ENCODE peak calls at places on chromosomes 7 and 10, in four cellular contexts. D, T, L and S are unnamed samples.

GRCh38 chr7:36784991-36785940 is 61.0 kb upstream of the AOAH start:
- DNase-seq in D (peak), T (no peak), L (no peak), S (peak)

GRCh38 chr10:29590598-29591415 is 44.0 kb downstream of the SVIL start:
- DNase-seq in D (peak), T (no peak), L (peak), S (peak)

GRCh38 chr7:155682484-155682883 is 38.0 kb downstream of the RBM33 start:
- DNase-seq in D (no peak), T (no peak), L (no peak), S (no peak)

GRCh38 chr7:44935583-44935982 is 43.2 kb downstream of the MYO1G start:
- DNase-seq in D (no peak), T (no peak), L (no peak), S (no peak)

GRCh38 chr7:37901890-37902524 is 14.6 kb downstream of the SFRP4 start:
- DNase-seq in D (no peak), T (no peak), L (peak), S (no peak)

GRCh38 chr10:10552948-10553347 is 464.7 kb upstream of the CELF2 start:
- DNase-seq in D (no peak), T (no peak), L (no peak), S (no peak)

GRCh38 chr7:128459394-128459878 is 3.8 kb downstream of the HILPDA start:
- DNase-seq in D (peak), T (peak), L (peak), S (peak)

GRCh38 chr10:90579602-90580242 is 278.1 kb downstream of the HTR7 start:
- DNase-seq in D (no peak), T (peak), L (peak), S (no peak)

GRCh38 chr7:77460057-77460486 is 43.9 kb upstream of the GSAP start:
- DNase-seq in D (no peak), T (no peak), L (no peak), S (no peak)
- TF ChIP-seq CTCF in D (no peak), T (no peak), L (no peak), S (no peak)

GRCh38 chr10:14384915-14385314 is 54.2 kb upstream of the FRMD4A start:
- DNase-seq in D (no peak), T (no peak), L (no peak), S (no peak)
- TF ChIP-seq CTCF in D (no peak), T (no peak), L (no peak), S (no peak)

GRCh38 chr7:98840096-98840495 is 29.7 kb downstream of the TMEM130 start:
- DNase-seq in D (no peak), T (no peak), L (no peak), S (no peak)

GRCh38 chr7:98834949-98835348 is 34.9 kb downstream of the TMEM130 start:
- DNase-seq in D (no peak), T (no peak), L (no peak), S (no peak)

GRCh38 chr7:98840604-98841508 is 29.0 kb downstream of the TMEM130 start:
- DNase-seq in D (no peak), T (no peak), L (peak), S (no peak)

GRCh38 chr7:98837632-98837972 is 32.2 kb downstream of the TMEM130 start:
- DNase-seq in D (no peak), T (no peak), L (no peak), S (no peak)

GRCh38 chr7:98836811-98837631 is 32.8 kb downstream of the TMEM130 start:
- DNase-seq in D (peak), T (peak), L (peak), S (peak)
- TF ChIP-seq CTCF in D (peak), T (peak), L (peak), S (peak)

DNA sequence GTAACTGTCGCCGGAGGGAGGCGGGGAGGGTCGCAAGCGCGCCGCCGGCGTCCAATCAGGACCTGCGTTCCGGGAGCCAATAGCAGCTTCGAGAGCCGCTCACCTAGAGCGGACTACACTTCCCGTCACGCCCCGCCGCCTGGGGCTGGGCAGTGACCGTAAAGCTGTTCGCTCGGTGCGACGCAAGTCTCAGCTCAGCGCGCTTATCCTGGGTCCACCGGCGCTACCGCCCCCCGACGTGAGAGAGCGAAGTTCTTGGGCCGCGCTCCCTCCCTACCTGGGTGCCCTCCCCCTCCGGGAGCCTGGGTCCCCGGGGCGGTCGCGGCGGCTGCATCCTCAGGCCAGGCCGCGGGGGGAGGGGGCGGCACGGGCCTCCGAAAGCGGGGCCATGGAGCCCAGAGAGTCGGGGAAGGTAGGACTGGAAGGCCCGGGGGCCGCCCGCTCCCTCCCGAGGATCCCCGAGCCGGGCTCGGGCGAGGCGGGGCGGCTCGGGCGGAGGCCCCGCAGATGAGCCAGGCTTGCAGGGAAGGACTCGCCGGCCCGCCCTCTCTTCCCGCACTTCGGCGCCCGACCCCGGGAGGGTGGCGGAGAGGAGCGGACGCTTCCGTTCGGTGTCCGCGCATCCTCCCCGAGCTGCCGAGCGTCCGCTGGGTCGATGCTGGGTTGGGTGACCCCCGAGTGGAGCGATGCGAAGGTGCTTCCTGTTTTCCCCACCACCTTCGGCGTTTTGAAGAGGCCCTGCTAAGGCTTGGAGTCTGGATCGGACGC is at the start of gene ZNF862:
- DNase-seq in D (peak), T (peak), L (peak), S (peak)
- TF ChIP-seq CTCF in D (no peak), T (no peak), L (no peak), S (no peak)

GRCh38 chr7:142300689-142301088 is 42.8 kb upstream of the PRSS58 start:
- DNase-seq in D (no peak), T (peak), L (peak), S (peak)

GRCh38 chr7:142303650-142304049 is 45.8 kb upstream of the PRSS58 start:
- DNase-seq in D (peak), T (peak), L (peak), S (no peak)

GRCh38 chr7:142301299-142301698 is 43.4 kb upstream of the PRSS58 start:
- DNase-seq in D (no peak), T (no peak), L (no peak), S (no peak)

GRCh38 chr7:142299226-142299625 is 41.4 kb upstream of the PRSS58 start:
- DNase-seq in D (no peak), T (no peak), L (no peak), S (no peak)

DNA sequence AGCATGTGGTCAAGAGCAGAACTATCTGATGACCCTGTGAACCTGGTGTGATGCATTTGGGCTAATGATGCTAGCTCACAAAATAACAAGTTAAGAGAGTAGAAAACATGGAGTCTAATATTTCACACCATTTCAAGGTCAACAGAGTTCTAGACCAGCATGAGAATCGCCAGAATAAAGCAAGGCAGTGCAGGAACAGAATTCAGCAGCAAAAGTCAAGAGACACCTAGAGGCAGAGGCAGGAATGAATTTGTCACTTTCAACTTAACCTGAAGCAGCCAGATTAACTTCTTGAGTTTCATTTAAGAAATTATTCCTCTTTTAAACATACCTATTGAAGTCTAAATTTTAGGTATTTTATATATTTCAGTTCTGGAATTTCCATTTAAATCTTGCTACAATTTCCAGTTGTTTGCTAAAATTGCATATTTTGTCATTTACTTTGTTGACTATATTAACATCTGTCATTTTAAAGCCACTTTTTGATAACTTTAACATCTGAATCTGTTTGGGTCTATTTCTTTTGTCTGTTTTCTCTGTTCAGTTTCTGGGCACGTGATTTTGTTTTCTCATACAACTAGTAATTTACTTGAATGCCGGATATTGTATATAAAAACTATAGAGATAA is 44.2 kb upstream of the PRSS58 start:
- DNase-seq in D (peak), T (no peak), L (peak), S (no peak)
- TF ChIP-seq CTCF in D (peak), T (peak), L (peak), S (peak)

GRCh38 chr10:106612381-106612780 is 552.1 kb downstream of the SORCS1 start:
- DNase-seq in D (no peak), T (no peak), L (no peak), S (no peak)

GRCh38 chr10:106609466-106609865 is 555.0 kb downstream of the SORCS1 start:
- DNase-seq in D (no peak), T (no peak), L (peak), S (no peak)

GRCh38 chr10:106608101-106608500 is 556.4 kb downstream of the SORCS1 start:
- DNase-seq in D (no peak), T (no peak), L (peak), S (no peak)

GRCh38 chr10:106614293-106614692 is 550.2 kb downstream of the SORCS1 start:
- DNase-seq in D (no peak), T (no peak), L (no peak), S (no peak)

DNA sequence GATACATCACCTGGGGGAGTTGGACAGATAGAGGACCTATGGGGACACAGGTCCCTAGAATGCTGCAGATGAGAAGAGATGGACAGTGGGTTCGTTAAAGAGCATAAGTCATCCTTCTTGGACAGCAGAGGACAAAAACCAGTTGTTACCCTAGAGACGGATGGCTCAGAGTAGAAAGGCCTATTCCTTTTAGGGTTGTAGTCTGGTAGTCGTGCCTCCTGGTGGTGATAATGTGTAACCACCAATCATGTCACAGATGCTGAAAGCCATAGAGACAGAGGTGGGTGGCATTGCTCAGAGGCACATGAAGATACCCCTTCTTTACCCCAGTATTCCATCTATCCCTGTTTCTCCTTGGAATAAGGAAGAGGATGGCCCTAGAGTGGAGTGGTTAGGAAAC is 554.6 kb downstream of the SORCS1 start:
- DNase-seq in D (no peak), T (no peak), L (peak), S (no peak)
- TF ChIP-seq CTCF in D (no peak), T (peak), L (peak), S (no peak)